ENCODE peak calls at places on chromosomes 16 and 17, in ten cellular contexts. One of them, this sample, is unnamed.

GRCh38 chr17:75721463-75722011 is 278 bp downstream of the ITGB4 start:
- DNase-seq in lower leg skin: no peak
- DNase-seq in GM13977: no peak
- DNase-seq in cardiac muscle cell: no peak
- DNase-seq in glutamatergic neuron: peak
- DNase-seq in CD8-positive, alpha-beta T cell: no peak
- DNase-seq in MCF 10A: no peak
- DNase-seq in AG04449: no peak
- DNase-seq in coronary artery: no peak
- DNase-seq in AG10803: no peak
- DNase-seq in this sample: no peak

GRCh38 chr16:71440669-71441347 is 1.0 kb downstream of the TLE7 start:
- DNase-seq in AG10803: no peak
- DNase-seq in lower leg skin: no peak
- DNase-seq in MCF 10A: no peak
- DNase-seq in GM13977: peak
- DNase-seq in glutamatergic neuron: no peak
- DNase-seq in AG04449: no peak
- DNase-seq in coronary artery: no peak
- DNase-seq in cardiac muscle cell: peak
- DNase-seq in CD8-positive, alpha-beta T cell: no peak
- DNase-seq in this sample: no peak

GRCh38 chr16:85463228-85463611 is 149.9 kb upstream of the GSE1 start:
- DNase-seq in lower leg skin: no peak
- DNase-seq in MCF 10A: no peak
- DNase-seq in CD8-positive, alpha-beta T cell: no peak
- DNase-seq in AG10803: no peak
- DNase-seq in cardiac muscle cell: peak
- DNase-seq in AG04449: no peak
- DNase-seq in glutamatergic neuron: no peak
- DNase-seq in coronary artery: no peak
- DNase-seq in GM13977: no peak
- DNase-seq in this sample: no peak

GRCh38 chr17:57480438-57481196 is 224.3 kb downstream of the MSI2 start:
- DNase-seq in GM13977: peak
- DNase-seq in MCF 10A: peak
- DNase-seq in AG04449: peak
- DNase-seq in CD8-positive, alpha-beta T cell: no peak
- DNase-seq in cardiac muscle cell: peak
- DNase-seq in AG10803: peak
- DNase-seq in lower leg skin: no peak
- DNase-seq in glutamatergic neuron: no peak
- DNase-seq in coronary artery: no peak
- DNase-seq in this sample: no peak

GRCh38 chr16:81076566-81077076 is 417 bp downstream of the C16orf46 start:
- DNase-seq in AG04449: peak
- DNase-seq in GM13977: peak
- DNase-seq in cardiac muscle cell: peak
- DNase-seq in CD8-positive, alpha-beta T cell: peak
- DNase-seq in lower leg skin: peak
- DNase-seq in coronary artery: peak
- DNase-seq in MCF 10A: peak
- DNase-seq in glutamatergic neuron: peak
- DNase-seq in AG10803: peak
- DNase-seq in this sample: peak

GRCh38 chr17:22266231-22266630 is 573.9 kb downstream of the KCNJ18 start:
- DNase-seq in AG04449: no peak
- DNase-seq in MCF 10A: no peak
- DNase-seq in cardiac muscle cell: no peak
- DNase-seq in CD8-positive, alpha-beta T cell: no peak
- DNase-seq in coronary artery: no peak
- DNase-seq in lower leg skin: no peak
- DNase-seq in GM13977: no peak
- DNase-seq in AG10803: no peak
- DNase-seq in glutamatergic neuron: no peak
- DNase-seq in this sample: no peak

GRCh38 chr16:19238386-19238785 is 47.1 kb upstream of the CLEC19A start:
- DNase-seq in coronary artery: no peak
- DNase-seq in lower leg skin: no peak
- DNase-seq in GM13977: no peak
- DNase-seq in AG10803: no peak
- DNase-seq in cardiac muscle cell: no peak
- DNase-seq in MCF 10A: no peak
- DNase-seq in CD8-positive, alpha-beta T cell: no peak
- DNase-seq in glutamatergic neuron: no peak
- DNase-seq in AG04449: no peak
- DNase-seq in this sample: no peak

GRCh38 chr17:67021718-67022450 is 22.5 kb upstream of the CACNG1 start:
- DNase-seq in AG04449: no peak
- DNase-seq in GM13977: no peak
- DNase-seq in lower leg skin: no peak
- DNase-seq in cardiac muscle cell: no peak
- DNase-seq in coronary artery: no peak
- DNase-seq in AG10803: no peak
- DNase-seq in MCF 10A: no peak
- DNase-seq in glutamatergic neuron: no peak
- DNase-seq in CD8-positive, alpha-beta T cell: no peak
- DNase-seq in this sample: no peak

GRCh38 chr17:71548540-71549190 is 572.2 kb upstream of the SOX9 start:
- DNase-seq in glutamatergic neuron: no peak
- DNase-seq in GM13977: no peak
- DNase-seq in lower leg skin: no peak
- DNase-seq in AG04449: no peak
- DNase-seq in MCF 10A: no peak
- DNase-seq in AG10803: peak
- DNase-seq in coronary artery: no peak
- DNase-seq in cardiac muscle cell: no peak
- DNase-seq in CD8-positive, alpha-beta T cell: no peak
- DNase-seq in this sample: no peak

GRCh38 chr16:21263640-21264211 is 14.4 kb downstream of the CRYM start:
- DNase-seq in CD8-positive, alpha-beta T cell: no peak
- DNase-seq in glutamatergic neuron: no peak
- DNase-seq in AG10803: peak
- DNase-seq in cardiac muscle cell: no peak
- DNase-seq in GM13977: peak
- DNase-seq in coronary artery: no peak
- DNase-seq in MCF 10A: no peak
- DNase-seq in lower leg skin: no peak
- DNase-seq in AG04449: no peak
- DNase-seq in this sample: no peak

GRCh38 chr17:70563301-70563820 is 394.0 kb downstream of the KCNJ2 start:
- DNase-seq in lower leg skin: no peak
- DNase-seq in glutamatergic neuron: no peak
- DNase-seq in AG04449: no peak
- DNase-seq in GM13977: no peak
- DNase-seq in AG10803: peak
- DNase-seq in coronary artery: no peak
- DNase-seq in cardiac muscle cell: peak
- DNase-seq in MCF 10A: peak
- DNase-seq in CD8-positive, alpha-beta T cell: no peak
- DNase-seq in this sample: no peak

GRCh38 chr16:4513881-4514280 is 24.7 kb downstream of the CDIP1 start:
- DNase-seq in coronary artery: no peak
- DNase-seq in glutamatergic neuron: no peak
- DNase-seq in GM13977: no peak
- DNase-seq in CD8-positive, alpha-beta T cell: no peak
- DNase-seq in cardiac muscle cell: no peak
- DNase-seq in lower leg skin: no peak
- DNase-seq in AG04449: no peak
- DNase-seq in MCF 10A: no peak
- DNase-seq in AG10803: no peak
- DNase-seq in this sample: no peak

GRCh38 chr17:15432807-15433547 is 34.4 kb downstream of the CDRT4 start:
- DNase-seq in cardiac muscle cell: no peak
- DNase-seq in glutamatergic neuron: no peak
- DNase-seq in CD8-positive, alpha-beta T cell: no peak
- DNase-seq in lower leg skin: no peak
- DNase-seq in AG04449: no peak
- DNase-seq in coronary artery: no peak
- DNase-seq in GM13977: no peak
- DNase-seq in AG10803: peak
- DNase-seq in MCF 10A: no peak
- DNase-seq in this sample: no peak

GRCh38 chr17:65013613-65014391 is 42.7 kb downstream of the GNA13 start:
- DNase-seq in AG10803: peak
- DNase-seq in glutamatergic neuron: no peak
- DNase-seq in CD8-positive, alpha-beta T cell: peak
- DNase-seq in lower leg skin: no peak
- DNase-seq in cardiac muscle cell: no peak
- DNase-seq in AG04449: no peak
- DNase-seq in GM13977: peak
- DNase-seq in coronary artery: no peak
- DNase-seq in MCF 10A: peak
- DNase-seq in this sample: no peak

GRCh38 chr17:51597340-51597739 is 337.0 kb downstream of the UTP18 start:
- DNase-seq in AG04449: no peak
- DNase-seq in MCF 10A: no peak
- DNase-seq in AG10803: no peak
- DNase-seq in glutamatergic neuron: no peak
- DNase-seq in CD8-positive, alpha-beta T cell: no peak
- DNase-seq in coronary artery: no peak
- DNase-seq in cardiac muscle cell: no peak
- DNase-seq in lower leg skin: no peak
- DNase-seq in GM13977: no peak
- DNase-seq in this sample: no peak
- TF ChIP-seq CTCF in AG04449: no peak
- TF ChIP-seq CTCF in MCF 10A: no peak
- TF ChIP-seq CTCF in AG10803: no peak
- TF ChIP-seq CTCF in glutamatergic neuron: no peak
- TF ChIP-seq CTCF in CD8-positive, alpha-beta T cell: no peak
- TF ChIP-seq CTCF in coronary artery: no peak
- TF ChIP-seq CTCF in cardiac muscle cell: no peak
- TF ChIP-seq CTCF in lower leg skin: no peak
- TF ChIP-seq CTCF in GM13977: no peak
- TF ChIP-seq CTCF in this sample: no peak

DNA sequence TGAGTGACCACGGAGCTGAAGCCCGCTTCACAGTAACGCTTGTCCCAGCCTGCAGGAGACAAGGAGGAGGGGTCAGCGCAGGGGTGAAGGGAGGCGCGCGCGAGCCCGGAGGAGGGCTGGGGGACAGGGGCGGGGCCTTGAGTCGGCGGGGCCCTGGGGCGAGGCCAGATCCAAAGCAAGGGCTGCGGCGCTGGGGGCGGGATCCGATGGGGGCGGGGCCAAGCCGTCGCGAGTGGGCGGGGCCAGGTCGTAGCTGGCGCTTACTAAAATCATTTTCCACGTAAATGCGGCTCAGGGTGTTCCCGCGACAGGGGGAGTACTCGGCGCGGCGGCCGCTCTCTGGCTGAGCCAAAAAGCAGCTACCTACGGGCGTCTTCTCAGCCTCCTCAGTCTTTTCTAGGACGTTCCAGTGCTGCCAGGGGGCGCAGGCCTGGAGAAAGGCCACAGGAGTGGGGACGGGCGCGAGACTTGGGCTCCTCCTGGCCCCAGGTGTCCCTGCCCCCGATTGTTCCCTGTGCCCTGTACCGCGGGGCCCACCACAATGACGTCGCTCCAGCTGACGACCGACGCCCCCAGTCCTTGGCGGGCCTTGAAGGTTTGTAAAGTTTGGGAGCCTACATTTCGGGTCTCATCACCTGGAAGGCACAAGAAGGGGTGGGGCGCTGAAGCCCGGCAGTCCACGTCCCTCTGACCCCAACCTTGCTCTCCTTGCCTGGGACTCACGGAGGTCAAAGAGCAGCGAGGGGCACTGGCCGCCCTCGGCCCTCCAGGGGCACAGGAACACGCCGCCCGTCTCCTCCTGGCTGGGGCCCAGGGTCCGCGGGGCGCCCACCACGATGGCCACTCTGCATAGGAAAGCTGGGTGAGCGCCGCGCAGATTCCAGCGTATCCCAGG is 3.9 kb downstream of the ITGA2B start:
- DNase-seq in lower leg skin: peak
- DNase-seq in GM13977: peak
- DNase-seq in AG04449: no peak
- DNase-seq in AG10803: peak
- DNase-seq in glutamatergic neuron: peak
- DNase-seq in MCF 10A: peak
- DNase-seq in coronary artery: no peak
- DNase-seq in cardiac muscle cell: peak
- DNase-seq in CD8-positive, alpha-beta T cell: peak
- DNase-seq in this sample: no peak
- TF ChIP-seq CTCF in lower leg skin: no peak
- TF ChIP-seq CTCF in GM13977: peak
- TF ChIP-seq CTCF in AG04449: no peak
- TF ChIP-seq CTCF in AG10803: peak
- TF ChIP-seq CTCF in glutamatergic neuron: no peak
- TF ChIP-seq CTCF in MCF 10A: peak
- TF ChIP-seq CTCF in coronary artery: no peak
- TF ChIP-seq CTCF in cardiac muscle cell: peak
- TF ChIP-seq CTCF in CD8-positive, alpha-beta T cell: no peak
- TF ChIP-seq CTCF in this sample: no peak

DNA sequence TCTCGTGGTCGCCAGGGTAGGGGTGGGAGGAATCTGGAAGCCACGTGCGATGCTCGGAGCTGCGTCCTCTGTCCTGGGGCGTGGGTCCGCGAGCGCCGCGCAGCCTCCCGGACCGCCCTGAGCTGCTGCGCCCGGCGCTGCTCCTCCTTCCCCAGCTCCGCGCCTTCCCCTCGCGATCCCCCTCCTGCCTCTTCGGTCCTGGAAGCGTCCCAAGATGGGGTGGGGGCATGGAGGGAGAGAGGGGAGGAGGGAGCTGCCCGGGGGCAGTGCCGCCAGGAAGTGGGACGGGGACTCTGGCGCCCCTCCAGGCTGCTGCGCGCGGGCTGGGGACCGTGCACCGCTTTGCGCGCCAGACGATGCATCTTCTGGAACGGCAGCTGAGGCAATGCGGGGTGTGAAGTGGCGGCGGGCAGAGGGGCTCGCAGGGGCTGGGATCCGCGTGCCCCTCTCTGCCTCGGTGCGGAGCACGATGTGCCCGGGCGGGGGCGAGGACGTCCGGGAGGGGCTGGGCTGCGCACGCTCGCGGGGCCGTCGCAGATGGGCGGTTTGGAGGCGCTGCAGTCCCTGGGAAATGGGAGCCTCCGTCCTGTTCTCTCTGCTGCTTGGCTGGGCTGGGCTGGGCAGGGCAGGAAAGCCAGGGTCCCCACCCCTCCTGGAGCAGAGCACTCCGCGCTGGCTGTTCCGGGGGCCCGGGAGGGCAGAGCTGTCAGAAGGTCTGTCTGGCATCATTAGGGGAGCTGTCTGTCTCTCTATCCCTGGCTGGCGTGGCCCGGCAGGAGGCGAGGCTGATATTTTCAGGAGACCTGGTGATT is 388.0 kb downstream of the SEC14L1 start:
- DNase-seq in lower leg skin: no peak
- DNase-seq in AG10803: no peak
- DNase-seq in cardiac muscle cell: peak
- DNase-seq in glutamatergic neuron: peak
- DNase-seq in GM13977: no peak
- DNase-seq in MCF 10A: no peak
- DNase-seq in AG04449: no peak
- DNase-seq in coronary artery: peak
- DNase-seq in CD8-positive, alpha-beta T cell: peak
- DNase-seq in this sample: no peak
- TF ChIP-seq CTCF in lower leg skin: no peak
- TF ChIP-seq CTCF in AG10803: no peak
- TF ChIP-seq CTCF in cardiac muscle cell: no peak
- TF ChIP-seq CTCF in glutamatergic neuron: no peak
- TF ChIP-seq CTCF in GM13977: no peak
- TF ChIP-seq CTCF in MCF 10A: no peak
- TF ChIP-seq CTCF in AG04449: no peak
- TF ChIP-seq CTCF in coronary artery: no peak
- TF ChIP-seq CTCF in CD8-positive, alpha-beta T cell: peak
- TF ChIP-seq CTCF in this sample: no peak

GRCh38 chr16:14015948-14016347 is 55.2 kb upstream of the MRTFB start:
- DNase-seq in GM13977: no peak
- DNase-seq in CD8-positive, alpha-beta T cell: no peak
- DNase-seq in AG04449: peak
- DNase-seq in MCF 10A: peak
- DNase-seq in glutamatergic neuron: no peak
- DNase-seq in coronary artery: peak
- DNase-seq in lower leg skin: peak
- DNase-seq in AG10803: peak
- DNase-seq in cardiac muscle cell: no peak
- DNase-seq in this sample: no peak
- TF ChIP-seq CTCF in GM13977: no peak
- TF ChIP-seq CTCF in CD8-positive, alpha-beta T cell: no peak
- TF ChIP-seq CTCF in AG04449: no peak
- TF ChIP-seq CTCF in MCF 10A: no peak
- TF ChIP-seq CTCF in glutamatergic neuron: no peak
- TF ChIP-seq CTCF in coronary artery: no peak
- TF ChIP-seq CTCF in lower leg skin: no peak
- TF ChIP-seq CTCF in AG10803: no peak
- TF ChIP-seq CTCF in cardiac muscle cell: no peak
- TF ChIP-seq CTCF in this sample: no peak

This sample was measured in thoracic aorta.